ENCODE peak calls at places on chromosomes 12 and 14, in nine cellular contexts. Y, L, N, V, F, B, P, O and D are unnamed samples.

GRCh38 chr12:52370906-52371608 is 3.8 kb upstream of the KRT85 start:
- DNase-seq in Y (no peak), L (peak; percentile 40), N (peak; percentile 92), V (peak; percentile 83), F (peak; percentile 48), B (no peak), P (peak; percentile 28), O (no peak), D (no peak)

GRCh38 chr14:56874375-56874774 is 64.1 kb upstream of the OTX2 start:
- DNase-seq in Y (peak; percentile 7), L (no peak), N (peak; percentile 4), V (no peak), F (no peak), B (no peak), P (no peak), O (peak; percentile 39), D (peak; percentile 39)

GRCh38 chr12:112843272-112843671 is 51.7 kb downstream of the RPH3A start:
- DNase-seq in Y (no peak), L (no peak), N (no peak), V (no peak), F (no peak), B (no peak), P (no peak), O (peak; percentile 30), D (peak; percentile 64)

GRCh38 chr14:49989980-49990379 is 97.1 kb downstream of the ARF6 start:
- DNase-seq in Y (no peak), L (no peak), N (no peak), V (no peak), F (no peak), B (no peak), P (no peak), O (no peak), D (no peak)

GRCh38 chr14:32826404-32827082 is 112.1 kb upstream of the NPAS3 start:
- DNase-seq in Y (no peak), L (peak; percentile 24), N (peak; percentile 47), V (peak; percentile 7), F (no peak), B (no peak), P (no peak), O (no peak), D (no peak)

GRCh38 chr14:95484296-95484695 is 32.2 kb downstream of the SYNE3 start:
- DNase-seq in Y (no peak), L (no peak), N (no peak), V (no peak), F (no peak), B (no peak), P (no peak), O (no peak), D (no peak)

GRCh38 chr14:102464846-102465341 is 44.7 kb downstream of the ANKRD9 start:
- DNase-seq in Y (peak; percentile 59), L (no peak), N (no peak), V (no peak), F (no peak), B (no peak), P (no peak), O (no peak), D (no peak)

GRCh38 chr14:100081997-100082625 is 16.9 kb downstream of the EVL start:
- DNase-seq in Y (no peak), L (no peak), N (no peak), V (no peak), F (no peak), B (no peak), P (no peak), O (no peak), D (no peak)

GRCh38 chr14:38226366-38226765 is 18.7 kb downstream of the SSTR1 start:
- DNase-seq in Y (no peak), L (no peak), N (no peak), V (no peak), F (no peak), B (no peak), P (no peak), O (no peak), D (no peak)

GRCh38 chr12:6465467-6466183 is 4.9 kb downstream of the VAMP1 start:
- DNase-seq in Y (peak; percentile 46), L (peak; percentile 21), N (peak; percentile 60), V (peak; percentile 72), F (no peak), B (peak; percentile 38), P (peak; percentile 42), O (peak; percentile 84), D (no peak)

GRCh38 chr12:79661629-79662028 is 29.1 kb downstream of the PAWR start:
- DNase-seq in Y (no peak), L (no peak), N (no peak), V (no peak), F (no peak), B (no peak), P (no peak), O (no peak), D (no peak)

GRCh38 chr12:131795688-131796410 is 32.3 kb upstream of the MMP17 start:
- DNase-seq in Y (no peak), L (no peak), N (no peak), V (no peak), F (no peak), B (no peak), P (no peak), O (no peak), D (no peak)

GRCh38 chr12:69873429-69873828 is 48.4 kb downstream of the MYRFL start:
- DNase-seq in Y (no peak), L (no peak), N (no peak), V (peak; percentile 33), F (no peak), B (no peak), P (no peak), O (no peak), D (no peak)

GRCh38 chr12:55718650-55719275 is 1.4 kb upstream of the RDH5 start:
- DNase-seq in Y (no peak), L (no peak), N (no peak), V (no peak), F (no peak), B (no peak), P (no peak), O (no peak), D (peak; percentile 3)

GRCh38 chr12:79358716-79359341 is 331.9 kb downstream of the PAWR start:
- DNase-seq in Y (no peak), L (no peak), N (no peak), V (no peak), F (no peak), B (no peak), P (no peak), O (no peak), D (no peak)

GRCh38 chr12:68538722-68539614 is 71.7 kb upstream of the RAP1B start:
- DNase-seq in Y (peak; percentile 79), L (no peak), N (peak; percentile 24), V (peak; percentile 71), F (peak; percentile 6), B (peak; percentile 35), P (no peak), O (no peak), D (no peak)

GRCh38 chr12:3230758-3231375 is 153.7 kb downstream of the TSPAN9 start:
- DNase-seq in Y (no peak), L (no peak), N (no peak), V (no peak), F (no peak), B (no peak), P (no peak), O (no peak), D (no peak)

GRCh38 chr12:6834873-6835272 is 5.9 kb upstream of the GNB3 start:
- DNase-seq in Y (no peak), L (no peak), N (no peak), V (no peak), F (no peak), B (no peak), P (no peak), O (no peak), D (no peak)